ENCODE peak calls at places on chromosomes 11 and 22, in eight cellular contexts. One of them, this sample, is unnamed.

GRCh38 chr22:45429921-45430775 is 16.7 kb downstream of the RIBC2 start:
- DNase-seq in CD4-positive, alpha-beta T cell: no peak
- DNase-seq in thoracic aorta: no peak
- DNase-seq in AG09309: no peak
- DNase-seq in adrenal gland: no peak
- DNase-seq in D721Med: no peak
- DNase-seq in pancreas: no peak
- DNase-seq in epithelial cell of proximal tubule: no peak
- DNase-seq in this sample: no peak

GRCh38 chr11:72085836-72086475 is 5.3 kb downstream of the LRRC51 start:
- DNase-seq in CD4-positive, alpha-beta T cell: no peak
- DNase-seq in thoracic aorta: no peak
- DNase-seq in AG09309: no peak
- DNase-seq in adrenal gland: no peak
- DNase-seq in D721Med: no peak
- DNase-seq in pancreas: no peak
- DNase-seq in epithelial cell of proximal tubule: no peak
- DNase-seq in this sample: no peak

GRCh38 chr11:76577199-76577920 is 93.2 kb downstream of the LRRC32 start:
- DNase-seq in CD4-positive, alpha-beta T cell: no peak
- DNase-seq in thoracic aorta: no peak
- DNase-seq in AG09309: peak
- DNase-seq in adrenal gland: peak
- DNase-seq in D721Med: no peak
- DNase-seq in pancreas: no peak
- DNase-seq in epithelial cell of proximal tubule: peak
- DNase-seq in this sample: no peak

GRCh38 chr11:62922653-62923371 is 1.6 kb upstream of the CHRM1 start:
- DNase-seq in CD4-positive, alpha-beta T cell: no peak
- DNase-seq in thoracic aorta: no peak
- DNase-seq in AG09309: no peak
- DNase-seq in adrenal gland: no peak
- DNase-seq in D721Med: no peak
- DNase-seq in pancreas: no peak
- DNase-seq in epithelial cell of proximal tubule: no peak
- DNase-seq in this sample: no peak

GRCh38 chr22:25987948-25988347 is 181.3 kb upstream of the SEZ6L start:
- DNase-seq in CD4-positive, alpha-beta T cell: no peak
- DNase-seq in thoracic aorta: no peak
- DNase-seq in AG09309: no peak
- DNase-seq in adrenal gland: no peak
- DNase-seq in D721Med: no peak
- DNase-seq in pancreas: no peak
- DNase-seq in epithelial cell of proximal tubule: no peak
- DNase-seq in this sample: no peak

GRCh38 chr11:48013269-48013901 is 33.0 kb downstream of the PTPRJ start:
- DNase-seq in CD4-positive, alpha-beta T cell: peak
- DNase-seq in thoracic aorta: no peak
- DNase-seq in AG09309: no peak
- DNase-seq in adrenal gland: no peak
- DNase-seq in D721Med: no peak
- DNase-seq in pancreas: peak
- DNase-seq in epithelial cell of proximal tubule: no peak
- DNase-seq in this sample: peak

GRCh38 chr11:64318694-64319420 is 936 bp downstream of the PRDX5 start:
- DNase-seq in CD4-positive, alpha-beta T cell: no peak
- DNase-seq in thoracic aorta: no peak
- DNase-seq in AG09309: no peak
- DNase-seq in adrenal gland: peak
- DNase-seq in D721Med: no peak
- DNase-seq in pancreas: peak
- DNase-seq in epithelial cell of proximal tubule: no peak
- DNase-seq in this sample: no peak

GRCh38 chr11:131365601-131366000 is 4.8 kb upstream of the NTM start:
- DNase-seq in CD4-positive, alpha-beta T cell: no peak
- DNase-seq in thoracic aorta: no peak
- DNase-seq in AG09309: no peak
- DNase-seq in adrenal gland: no peak
- DNase-seq in D721Med: no peak
- DNase-seq in pancreas: no peak
- DNase-seq in epithelial cell of proximal tubule: no peak
- DNase-seq in this sample: no peak

GRCh38 chr11:36411202-36411640 is 98.9 kb downstream of the TRAF6 start:
- DNase-seq in CD4-positive, alpha-beta T cell: no peak
- DNase-seq in thoracic aorta: peak
- DNase-seq in AG09309: no peak
- DNase-seq in adrenal gland: peak
- DNase-seq in D721Med: no peak
- DNase-seq in pancreas: no peak
- DNase-seq in epithelial cell of proximal tubule: no peak
- DNase-seq in this sample: peak

GRCh38 chr11:16606784-16607674 is 131.4 kb upstream of the C11orf58 start:
- DNase-seq in CD4-positive, alpha-beta T cell: no peak
- DNase-seq in thoracic aorta: no peak
- DNase-seq in AG09309: no peak
- DNase-seq in adrenal gland: peak
- DNase-seq in D721Med: no peak
- DNase-seq in pancreas: peak
- DNase-seq in epithelial cell of proximal tubule: no peak
- DNase-seq in this sample: no peak

GRCh38 chr11:57649826-57650738 is at the start of gene YPEL4:
- DNase-seq in CD4-positive, alpha-beta T cell: peak
- DNase-seq in thoracic aorta: no peak
- DNase-seq in AG09309: no peak
- DNase-seq in adrenal gland: peak
- DNase-seq in D721Med: no peak
- DNase-seq in pancreas: no peak
- DNase-seq in epithelial cell of proximal tubule: no peak
- DNase-seq in this sample: peak
- TF ChIP-seq CTCF in CD4-positive, alpha-beta T cell: no peak
- TF ChIP-seq CTCF in thoracic aorta: no peak
- TF ChIP-seq CTCF in AG09309: no peak
- TF ChIP-seq CTCF in adrenal gland: no peak
- TF ChIP-seq CTCF in D721Med: no peak
- TF ChIP-seq CTCF in pancreas: no peak
- TF ChIP-seq CTCF in epithelial cell of proximal tubule: no peak
- TF ChIP-seq CTCF in this sample: no peak

DNA sequence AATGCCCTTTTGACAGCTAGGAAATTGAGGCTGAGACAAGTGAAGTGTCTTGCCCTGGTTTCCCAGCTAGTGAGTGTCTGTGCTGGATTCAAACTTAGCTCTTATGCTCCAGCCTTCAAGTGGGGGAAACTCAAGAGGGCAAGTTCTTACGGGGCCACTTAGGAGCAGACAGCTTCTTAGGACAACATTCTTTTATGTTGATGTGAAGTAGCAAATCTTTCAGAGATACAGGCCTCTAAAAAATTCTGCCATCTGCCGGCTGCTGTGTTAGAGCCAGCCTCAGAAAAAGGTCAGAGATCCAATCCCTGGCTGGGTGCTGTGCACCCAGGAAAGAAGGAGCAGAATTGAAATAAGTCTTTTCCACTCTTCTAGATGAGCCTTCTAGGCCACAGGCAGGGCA is 26.6 kb downstream of the TIMP3 start:
- DNase-seq in CD4-positive, alpha-beta T cell: no peak
- DNase-seq in thoracic aorta: no peak
- DNase-seq in AG09309: no peak
- DNase-seq in adrenal gland: no peak
- DNase-seq in D721Med: no peak
- DNase-seq in pancreas: no peak
- DNase-seq in epithelial cell of proximal tubule: no peak
- DNase-seq in this sample: no peak
- TF ChIP-seq CTCF in CD4-positive, alpha-beta T cell: no peak
- TF ChIP-seq CTCF in thoracic aorta: no peak
- TF ChIP-seq CTCF in AG09309: no peak
- TF ChIP-seq CTCF in adrenal gland: no peak
- TF ChIP-seq CTCF in D721Med: no peak
- TF ChIP-seq CTCF in pancreas: no peak
- TF ChIP-seq CTCF in epithelial cell of proximal tubule: peak
- TF ChIP-seq CTCF in this sample: no peak

DNA sequence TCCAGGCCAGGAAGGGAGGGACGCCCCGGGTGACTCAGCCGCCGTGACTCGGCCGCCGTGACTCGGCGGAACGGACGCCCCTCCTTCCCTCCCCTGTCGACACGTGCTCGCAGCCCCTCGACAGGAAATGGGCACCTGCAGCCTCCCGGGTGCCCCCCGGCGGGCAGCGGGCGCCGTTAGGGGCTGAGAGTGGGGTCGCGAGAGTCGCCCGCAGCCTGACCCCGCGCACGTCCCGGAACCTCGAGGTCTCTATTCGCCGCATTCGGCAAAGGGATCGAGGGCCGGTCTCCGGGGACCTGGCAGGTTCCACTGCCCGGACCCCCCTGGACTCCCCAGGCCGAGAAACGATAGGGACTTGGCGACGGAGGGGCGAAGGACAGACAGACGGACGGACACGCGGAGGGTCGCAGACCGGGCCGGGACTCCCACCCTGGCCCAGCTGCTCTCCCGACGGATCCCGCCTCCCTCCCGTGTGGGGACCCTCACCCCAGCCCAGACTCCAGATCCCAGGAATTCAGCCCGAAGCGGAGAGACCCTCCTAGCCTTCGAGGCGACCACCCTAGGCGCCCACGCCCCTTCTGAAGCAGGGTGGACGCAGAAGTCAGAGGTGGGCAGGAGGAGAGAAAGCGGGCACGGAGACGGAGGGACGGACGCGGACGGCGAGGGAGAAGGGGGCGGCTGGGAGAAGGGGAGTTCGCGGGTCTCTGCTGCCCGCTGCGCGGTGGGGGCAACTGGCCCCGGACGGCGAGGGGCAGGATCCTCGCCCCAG is 648 bp downstream of the FOSL1 start:
- DNase-seq in CD4-positive, alpha-beta T cell: no peak
- DNase-seq in thoracic aorta: no peak
- DNase-seq in AG09309: no peak
- DNase-seq in adrenal gland: peak
- DNase-seq in D721Med: no peak
- DNase-seq in pancreas: no peak
- DNase-seq in epithelial cell of proximal tubule: no peak
- DNase-seq in this sample: peak
- TF ChIP-seq CTCF in CD4-positive, alpha-beta T cell: no peak
- TF ChIP-seq CTCF in thoracic aorta: no peak
- TF ChIP-seq CTCF in AG09309: no peak
- TF ChIP-seq CTCF in adrenal gland: no peak
- TF ChIP-seq CTCF in D721Med: no peak
- TF ChIP-seq CTCF in pancreas: no peak
- TF ChIP-seq CTCF in epithelial cell of proximal tubule: no peak
- TF ChIP-seq CTCF in this sample: no peak

GRCh38 chr22:46933526-46933925 is 171.1 kb downstream of the TBC1D22A start:
- DNase-seq in CD4-positive, alpha-beta T cell: no peak
- DNase-seq in thoracic aorta: no peak
- DNase-seq in AG09309: no peak
- DNase-seq in adrenal gland: no peak
- DNase-seq in D721Med: no peak
- DNase-seq in pancreas: no peak
- DNase-seq in epithelial cell of proximal tubule: no peak
- DNase-seq in this sample: no peak

GRCh38 chr22:46929689-46930225 is 167.3 kb downstream of the TBC1D22A start:
- DNase-seq in CD4-positive, alpha-beta T cell: no peak
- DNase-seq in thoracic aorta: no peak
- DNase-seq in AG09309: no peak
- DNase-seq in adrenal gland: no peak
- DNase-seq in D721Med: no peak
- DNase-seq in pancreas: no peak
- DNase-seq in epithelial cell of proximal tubule: peak
- DNase-seq in this sample: no peak

GRCh38 chr22:46931881-46932280 is 169.4 kb downstream of the TBC1D22A start:
- DNase-seq in CD4-positive, alpha-beta T cell: no peak
- DNase-seq in thoracic aorta: no peak
- DNase-seq in AG09309: no peak
- DNase-seq in adrenal gland: no peak
- DNase-seq in D721Med: no peak
- DNase-seq in pancreas: no peak
- DNase-seq in epithelial cell of proximal tubule: no peak
- DNase-seq in this sample: no peak

GRCh38 chr22:46933040-46933439 is 170.6 kb downstream of the TBC1D22A start:
- DNase-seq in CD4-positive, alpha-beta T cell: no peak
- DNase-seq in thoracic aorta: no peak
- DNase-seq in AG09309: no peak
- DNase-seq in adrenal gland: no peak
- DNase-seq in D721Med: no peak
- DNase-seq in pancreas: no peak
- DNase-seq in epithelial cell of proximal tubule: no peak
- DNase-seq in this sample: no peak

DNA sequence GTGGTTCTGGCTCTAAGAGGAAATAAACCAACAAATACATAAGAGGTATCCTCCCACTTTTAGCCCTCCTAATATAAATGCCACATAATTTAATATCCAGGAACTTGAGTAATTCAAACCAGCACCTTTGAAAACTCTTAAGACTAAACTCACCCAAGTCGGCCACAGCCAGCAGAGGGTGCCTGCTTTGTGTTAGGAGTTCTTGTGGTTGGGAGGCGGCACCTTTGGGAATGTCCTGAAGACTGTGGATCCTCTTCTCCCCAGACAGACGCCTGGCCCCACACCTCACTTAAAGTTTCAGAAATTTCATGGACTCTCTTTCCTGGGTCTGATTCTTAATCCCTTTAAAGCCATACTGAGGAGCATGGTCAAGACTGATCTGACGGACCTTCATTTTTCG is 169.0 kb downstream of the TBC1D22A start:
- DNase-seq in CD4-positive, alpha-beta T cell: no peak
- DNase-seq in thoracic aorta: no peak
- DNase-seq in AG09309: no peak
- DNase-seq in adrenal gland: no peak
- DNase-seq in D721Med: no peak
- DNase-seq in pancreas: no peak
- DNase-seq in epithelial cell of proximal tubule: no peak
- DNase-seq in this sample: no peak
- TF ChIP-seq CTCF in CD4-positive, alpha-beta T cell: no peak
- TF ChIP-seq CTCF in thoracic aorta: no peak
- TF ChIP-seq CTCF in AG09309: peak
- TF ChIP-seq CTCF in adrenal gland: no peak
- TF ChIP-seq CTCF in D721Med: no peak
- TF ChIP-seq CTCF in pancreas: no peak
- TF ChIP-seq CTCF in epithelial cell of proximal tubule: peak
- TF ChIP-seq CTCF in this sample: no peak

GRCh38 chr11:58039589-58039988 is 8.8 kb downstream of the OR6Q1 start:
- DNase-seq in CD4-positive, alpha-beta T cell: no peak
- DNase-seq in thoracic aorta: no peak
- DNase-seq in AG09309: no peak
- DNase-seq in adrenal gland: no peak
- DNase-seq in D721Med: no peak
- DNase-seq in pancreas: no peak
- DNase-seq in epithelial cell of proximal tubule: no peak
- DNase-seq in this sample: no peak
- TF ChIP-seq CTCF in CD4-positive, alpha-beta T cell: no peak
- TF ChIP-seq CTCF in thoracic aorta: no peak
- TF ChIP-seq CTCF in AG09309: no peak
- TF ChIP-seq CTCF in adrenal gland: no peak
- TF ChIP-seq CTCF in D721Med: no peak
- TF ChIP-seq CTCF in pancreas: no peak
- TF ChIP-seq CTCF in epithelial cell of proximal tubule: no peak
- TF ChIP-seq CTCF in this sample: no peak